ENCODE peak calls at places on chromosomes 1 and 21, in six cellular contexts. E is endodermal cell; T is uterus; B is PC-3; G is naive thymus-derived CD4-positive, alpha-beta T cell; F is tibial nerve. U is an unnamed sample.

GRCh38 chr1:14987829-14988603 is 165.5 kb upstream of the TMEM51 start:
- DNase-seq in E (no peak), T (peak), B (no peak), G (no peak), F (no peak), U (no peak)

GRCh38 chr21:35191754-35192153 is 142.7 kb upstream of the RUNX1 start:
- DNase-seq in E (no peak), T (no peak), B (no peak), G (no peak), F (no peak), U (no peak)

GRCh38 chr1:43363283-43363934 is 4.4 kb downstream of the ELOVL1 start:
- DNase-seq in E (no peak), T (no peak), B (no peak), G (no peak), F (no peak), U (no peak)

GRCh38 chr1:2228684-2229031 is 539 bp downstream of the SKI start:
- DNase-seq in E (peak), T (no peak), B (peak), G (no peak), F (no peak), U (no peak)

GRCh38 chr1:53246261-53247134 is 8.2 kb upstream of the MAGOH start:
- DNase-seq in E (no peak), T (no peak), B (peak), G (no peak), F (no peak), U (no peak)

GRCh38 chr1:50270926-50271325 is 152.3 kb downstream of the DMRTA2 start:
- DNase-seq in E (no peak), T (no peak), B (no peak), G (no peak), F (no peak), U (no peak)

GRCh38 chr1:25517476-25518394 is 25.7 kb upstream of the LDLRAP1 start:
- DNase-seq in E (peak), T (no peak), B (no peak), G (no peak), F (no peak), U (no peak)

GRCh38 chr1:155801149-155801548 is 55.9 kb downstream of the GON4L start:
- DNase-seq in E (no peak), T (no peak), B (peak), G (no peak), F (no peak), U (no peak)

GRCh38 chr1:48853006-48853405 is 76.3 kb upstream of the BEND5 start:
- DNase-seq in E (no peak), T (no peak), B (peak), G (no peak), F (no peak), U (peak)

GRCh38 chr21:30044447-30045064 is 104.8 kb upstream of the GRIK1 start:
- DNase-seq in E (peak), T (no peak), B (peak), G (peak), F (no peak), U (no peak)

GRCh38 chr1:11740258-11741192 is 4.6 kb downstream of the AGTRAP start:
- DNase-seq in E (no peak), T (no peak), B (no peak), G (no peak), F (no peak), U (no peak)

GRCh38 chr21:36927718-36928117 is 38.8 kb downstream of the HLCS start:
- DNase-seq in E (peak), T (peak), B (peak), G (peak), F (peak), U (no peak)

GRCh38 chr1:35449334-35450008 is 107.7 kb downstream of the KIAA0319L start:
- DNase-seq in E (no peak), T (no peak), B (peak), G (no peak), F (no peak), U (peak)

GRCh38 chr1:42941640-42942330 is 16.9 kb downstream of the SLC2A1 start:
- DNase-seq in E (peak), T (no peak), B (peak), G (no peak), F (no peak), U (no peak)

GRCh38 chr1:35554261-35555211 is 2.7 kb downstream of the KIAA0319L start:
- DNase-seq in E (no peak), T (no peak), B (peak), G (no peak), F (no peak), U (no peak)

GRCh38 chr1:235093013-235093618 is 35.5 kb downstream of the TOMM20 start:
- DNase-seq in E (peak), T (peak), B (peak), G (no peak), F (no peak), U (no peak)

GRCh38 chr1:9630331-9631081 is 21.0 kb upstream of the PIK3CD start:
- DNase-seq in E (no peak), T (no peak), B (no peak), G (peak), F (no peak), U (no peak)

GRCh38 chr21:33198346-33199135 is 31.2 kb upstream of the IFNAR2 start:
- DNase-seq in E (no peak), T (no peak), B (no peak), G (no peak), F (peak), U (no peak)

GRCh38 chr1:9990944-9991343 is 6.1 kb upstream of the RBP7 start:
- DNase-seq in E (no peak), T (no peak), B (no peak), G (no peak), F (no peak), U (no peak)

GRCh38 chr21:35428489-35428888 is 379.4 kb upstream of the RUNX1 start:
- DNase-seq in E (peak), T (no peak), B (no peak), G (peak), F (no peak), U (no peak)

GRCh38 chr1:174789399-174789798 is 210.3 kb upstream of the CACYBP start:
- DNase-seq in E (no peak), T (no peak), B (peak), G (no peak), F (no peak), U (no peak)

GRCh38 chr1:104855550-104855949 is 1105.9 kb downstream of the AMY1C start:
- DNase-seq in E (no peak), T (no peak), B (no peak), G (no peak), F (no peak), U (no peak)

GRCh38 chr1:161180643-161181042 is 3.3 kb upstream of the B4GALT3 start:
- DNase-seq in E (no peak), T (no peak), B (peak), G (no peak), F (no peak), U (no peak)

GRCh38 chr1:7008331-7008730 is 223.1 kb downstream of the CAMTA1 start:
- DNase-seq in E (peak), T (no peak), B (no peak), G (no peak), F (no peak), U (no peak)

GRCh38 chr21:43866233-43866632 is 1.2 kb downstream of the AGPAT3 start:
- DNase-seq in E (peak), T (peak), B (peak), G (peak), F (no peak), U (no peak)

GRCh38 chr21:34857122-34857713 is 188.4 kb downstream of the CLIC6 start:
- DNase-seq in E (peak), T (no peak), B (no peak), G (no peak), F (no peak), U (no peak)

GRCh38 chr1:236058141-236058626 is 6.7 kb downstream of the NID1 start:
- DNase-seq in E (no peak), T (no peak), B (no peak), G (no peak), F (no peak), U (no peak)

GRCh38 chr1:204081156-204081790 is 8.4 kb downstream of the SOX13 start:
- DNase-seq in E (peak), T (no peak), B (no peak), G (no peak), F (no peak), U (no peak)

GRCh38 chr1:235199441-235199840 is 38.4 kb upstream of the RBM34 start:
- DNase-seq in E (peak), T (no peak), B (no peak), G (no peak), F (no peak), U (no peak)

GRCh38 chr1:160522622-160523345 is at the start of gene SLAMF6:
- DNase-seq in E (no peak), T (no peak), B (no peak), G (peak), F (no peak), U (no peak)

GRCh38 chr1:16484931-16485330 is 29.2 kb downstream of the RNU1-1 start:
- DNase-seq in E (no peak), T (no peak), B (no peak), G (no peak), F (no peak), U (no peak)

GRCh38 chr21:29235714-29236197 is 63.0 kb upstream of the BACH1 start:
- DNase-seq in E (no peak), T (no peak), B (no peak), G (no peak), F (no peak), U (no peak)

GRCh38 chr21:43731891-43732711 is 13.2 kb downstream of the PDXK start:
- DNase-seq in E (no peak), T (no peak), B (no peak), G (no peak), F (no peak), U (no peak)

DNA sequence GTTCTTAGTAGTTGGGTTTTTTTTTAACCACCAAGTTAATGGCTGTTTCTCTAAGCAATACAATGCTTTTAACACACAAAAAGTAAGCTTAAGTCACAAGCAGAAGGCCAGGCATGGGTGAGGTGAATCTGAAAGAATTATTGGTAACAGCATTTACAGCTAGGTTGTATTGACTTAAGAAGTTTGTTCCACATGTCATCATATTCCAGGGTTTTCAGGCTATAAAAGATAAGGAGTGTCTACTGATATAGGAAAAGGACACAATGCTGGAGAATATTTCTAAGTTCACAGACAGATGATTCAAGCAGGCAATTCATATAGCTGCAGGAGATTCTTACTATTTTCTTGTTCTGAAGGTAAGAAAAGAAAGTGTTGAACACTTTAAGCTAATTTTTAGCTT is 95.4 kb upstream of the LBR start:
- DNase-seq in E (no peak), T (no peak), B (no peak), G (no peak), F (no peak), U (no peak)
- H3K27ac ChIP-seq in E (peak), T (no peak), B (no peak), G (no peak), F (no peak), U (no peak)

DNA sequence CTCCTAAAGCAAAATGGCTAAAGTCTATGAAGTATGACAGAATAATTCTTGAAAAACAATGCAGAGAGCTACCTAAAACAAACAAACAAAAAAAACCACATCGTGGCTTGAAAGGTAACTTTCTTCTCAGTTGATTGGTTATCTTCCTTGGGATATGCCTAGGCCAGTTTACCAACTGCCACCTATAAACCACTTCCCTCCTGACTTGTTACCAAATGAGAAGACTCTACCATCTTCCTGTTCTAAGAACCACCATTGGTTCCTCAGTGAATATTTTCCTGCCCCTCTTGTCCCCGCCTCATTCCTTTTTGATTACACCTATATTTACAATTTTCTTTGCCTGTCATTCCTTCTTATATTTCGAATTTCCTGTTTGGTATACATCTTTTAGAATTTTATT is 336.6 kb downstream of the SIPA1L2 start:
- DNase-seq in E (no peak), T (no peak), B (peak), G (no peak), F (no peak), U (peak)
- H3K27ac ChIP-seq in E (no peak), T (no peak), B (no peak), G (no peak), F (no peak), U (peak)

GRCh38 chr1:114386129-114387037 is 124.6 kb downstream of the TRIM33 start:
- DNase-seq in E (peak), T (no peak), B (no peak), G (no peak), F (no peak), U (no peak)

GRCh38 chr1:114384922-114385321 is 126.1 kb downstream of the TRIM33 start:
- DNase-seq in E (no peak), T (no peak), B (no peak), G (no peak), F (no peak), U (no peak)

GRCh38 chr1:114390361-114390760 is 120.6 kb downstream of the TRIM33 start:
- DNase-seq in E (no peak), T (no peak), B (no peak), G (no peak), F (no peak), U (no peak)

GRCh38 chr1:114390960-114391359 is 120.0 kb downstream of the TRIM33 start:
- DNase-seq in E (no peak), T (no peak), B (no peak), G (no peak), F (no peak), U (no peak)

DNA sequence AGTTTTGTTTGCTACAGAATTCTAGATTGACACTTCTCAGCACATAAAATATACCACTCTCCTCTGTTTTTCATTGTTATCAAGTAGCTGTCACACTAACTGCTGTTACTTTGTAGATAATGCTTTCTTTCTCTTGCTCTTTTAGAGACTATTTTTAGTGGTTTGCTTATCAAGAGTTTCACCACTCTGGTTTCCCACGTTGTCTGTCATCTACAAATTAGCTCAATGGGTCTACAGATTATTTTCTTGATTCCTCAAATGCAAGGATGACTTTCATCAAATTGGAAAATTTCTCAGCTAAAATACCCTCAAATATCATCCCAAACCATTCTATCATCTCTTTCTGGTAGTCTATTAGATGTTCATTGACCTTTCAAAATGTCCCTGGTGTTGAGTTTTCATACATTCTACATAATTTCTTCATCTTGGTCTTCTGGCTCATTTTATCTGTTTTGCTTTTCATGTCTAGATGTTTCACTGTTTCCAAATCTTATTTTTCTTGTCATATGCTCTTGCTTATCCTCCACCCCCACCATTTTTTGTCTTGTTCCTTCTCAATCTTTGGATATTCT is 122.5 kb downstream of the TRIM33 start:
- DNase-seq in E (no peak), T (no peak), B (no peak), G (no peak), F (no peak), U (no peak)
- H3K27ac ChIP-seq in E (no peak), T (no peak), B (no peak), G (no peak), F (no peak), U (no peak)

GRCh38 chr1:193183019-193183643 is 3.3 kb downstream of the B3GALT2 start:
- DNase-seq in E (no peak), T (no peak), B (peak), G (peak), F (no peak), U (no peak)
- H3K27ac ChIP-seq in E (no peak), T (peak), B (no peak), G (no peak), F (no peak), U (no peak)

GRCh38 chr21:41249476-41249875 is 67.1 kb upstream of the FAM3B start:
- DNase-seq in E (peak), T (no peak), B (no peak), G (no peak), F (no peak), U (no peak)
- H3K27ac ChIP-seq in E (no peak), T (peak), B (no peak), G (no peak), F (peak), U (no peak)

GRCh38 chr1:66341446-66342089 is 192.4 kb upstream of the SGIP1 start:
- DNase-seq in E (no peak), T (no peak), B (peak), G (no peak), F (no peak), U (no peak)

GRCh38 chr1:66343569-66344325 is 190.2 kb upstream of the SGIP1 start:
- DNase-seq in E (no peak), T (no peak), B (no peak), G (no peak), F (no peak), U (no peak)

GRCh38 chr1:66346057-66346795 is 187.7 kb upstream of the SGIP1 start:
- DNase-seq in E (no peak), T (no peak), B (peak), G (no peak), F (no peak), U (peak)

GRCh38 chr1:66339944-66340343 is 194.0 kb upstream of the SGIP1 start:
- DNase-seq in E (no peak), T (no peak), B (no peak), G (no peak), F (no peak), U (no peak)

GRCh38 chr1:66342707-66343106 is 191.2 kb upstream of the SGIP1 start:
- DNase-seq in E (no peak), T (no peak), B (no peak), G (no peak), F (no peak), U (no peak)
- H3K27ac ChIP-seq in E (no peak), T (no peak), B (no peak), G (no peak), F (no peak), U (no peak)